ENCODE peak calls at places on chromosomes 12 and 14, in nine cellular contexts. E, Z, Q, W, P, F, C, H and A are unnamed samples.

GRCh38 chr14:96256420-96256819 is 410 bp downstream of the BDKRB1 start:
- DNase-seq in H (no peak), W (no peak), F (peak), Q (no peak), E (no peak), Z (no peak), P (no peak), C (peak), A (no peak)

GRCh38 chr14:92425101-92425500 is 88.5 kb upstream of the RIN3 start:
- DNase-seq in C (no peak), Q (no peak), F (peak), W (no peak), P (no peak), H (no peak), E (no peak), Z (no peak), A (no peak)

GRCh38 chr12:118120579-118121363 is 15.2 kb upstream of the PEBP1 start:
- DNase-seq in E (peak), F (peak), H (peak), P (peak), W (peak), Q (peak), Z (peak), C (peak), A (no peak)

GRCh38 chr12:28350502-28350901 is 160.2 kb downstream of the CCDC91 start:
- DNase-seq in E (no peak), H (no peak), Z (no peak), F (peak), W (no peak), Q (no peak), P (no peak), C (no peak), A (no peak)

GRCh38 chr12:52052471-52053186 is 1.4 kb downstream of the NR4A1 start:
- DNase-seq in P (no peak), Q (no peak), F (no peak), C (peak), W (peak), E (peak), Z (no peak), H (peak), A (no peak)

GRCh38 chr12:128807161-128807724 is 16.5 kb downstream of the SLC15A4 start:
- DNase-seq in W (no peak), Q (no peak), E (no peak), C (no peak), P (no peak), H (no peak), Z (no peak), F (no peak), A (no peak)

GRCh38 chr14:53564870-53565269 is 391.8 kb downstream of the BMP4 start:
- DNase-seq in Q (no peak), F (no peak), W (no peak), P (no peak), Z (no peak), H (no peak), E (no peak), C (no peak), A (no peak)

GRCh38 chr12:130186631-130187269 is 24.5 kb downstream of the FZD10 start:
- DNase-seq in H (no peak), C (no peak), P (no peak), Q (no peak), F (no peak), Z (no peak), W (no peak), E (no peak), A (no peak)

GRCh38 chr12:92538970-92539749 is 163.6 kb upstream of the PLEKHG7 start:
- DNase-seq in E (no peak), H (no peak), C (peak), F (peak), P (no peak), Z (peak), Q (no peak), W (peak), A (peak)

GRCh38 chr12:69331846-69332684 is 16.1 kb upstream of the LYZ start:
- DNase-seq in Q (no peak), C (no peak), F (no peak), H (no peak), Z (no peak), P (no peak), E (no peak), W (no peak), A (no peak)

GRCh38 chr14:59481407-59482119 is 2.6 kb downstream of the L3HYPDH start:
- DNase-seq in W (no peak), F (peak), E (no peak), P (no peak), H (no peak), Q (no peak), Z (no peak), C (peak), A (no peak)

GRCh38 chr12:2285462-2285861 is 232.7 kb downstream of the CACNA1C start:
- DNase-seq in Z (no peak), E (no peak), H (no peak), C (no peak), P (no peak), F (no peak), W (no peak), Q (no peak), A (no peak)

GRCh38 chr14:64654072-64654899 is 49.9 kb upstream of the PLEKHG3 start:
- DNase-seq in W (peak), Z (peak), H (no peak), F (peak), E (no peak), P (no peak), Q (peak), C (peak), A (peak)

GRCh38 chr12:102294568-102294967 is 96.9 kb upstream of the PMCH start:
- DNase-seq in Z (no peak), H (no peak), F (no peak), E (no peak), P (no peak), W (no peak), C (no peak), Q (no peak), A (no peak)

GRCh38 chr12:91574391-91574790 is 391.8 kb upstream of the DCN start:
- DNase-seq in W (no peak), C (no peak), Z (no peak), F (peak), E (no peak), Q (no peak), H (no peak), P (no peak), A (no peak)

GRCh38 chr12:57518920-57519757 is 1.2 kb downstream of the DDIT3 start:
- DNase-seq in P (peak), Q (no peak), C (no peak), F (peak), H (no peak), E (no peak), Z (no peak), W (no peak), A (no peak)

GRCh38 chr12:130743176-130743575 is 27.1 kb upstream of the RIMBP2 start:
- DNase-seq in P (no peak), Q (no peak), E (no peak), H (no peak), F (no peak), W (no peak), C (no peak), Z (no peak), A (no peak)

GRCh38 chr12:24954261-24954660 is 5.4 kb upstream of the BCAT1 start:
- DNase-seq in H (no peak), P (no peak), E (no peak), C (no peak), F (peak), Z (no peak), W (no peak), Q (no peak), A (no peak)

GRCh38 chr12:47733142-47733541 is 7.9 kb upstream of the ENDOU start:
- DNase-seq in Q (no peak), F (no peak), H (no peak), W (no peak), P (no peak), E (no peak), Z (no peak), C (no peak), A (no peak)

GRCh38 chr14:96253140-96253539 is 2.9 kb upstream of the BDKRB1 start:
- DNase-seq in Q (no peak), H (no peak), P (no peak), W (no peak), Z (no peak), E (no peak), C (peak), F (peak), A (no peak)

GRCh38 chr14:34701808-34702207 is 12.6 kb downstream of the CFL2 start:
- DNase-seq in Q (no peak), Z (no peak), C (no peak), H (no peak), P (no peak), W (no peak), E (peak), F (no peak), A (no peak)

GRCh38 chr14:58633831-58634230 is 3.9 kb upstream of the DACT1 start:
- DNase-seq in F (no peak), H (no peak), Q (no peak), P (no peak), C (peak), W (no peak), E (no peak), Z (no peak), A (no peak)

GRCh38 chr14:101830271-101830670 is 68.8 kb downstream of the PPP2R5C start:
- DNase-seq in F (no peak), Q (no peak), P (no peak), E (no peak), C (no peak), W (no peak), Z (no peak), H (no peak), A (no peak)

GRCh38 chr12:91119089-91119488 is 7.8 kb upstream of the LUM start:
- DNase-seq in E (no peak), Q (peak), Z (no peak), P (no peak), W (no peak), C (no peak), F (no peak), H (no peak), A (no peak)

GRCh38 chr12:101877816-101878811 is 734 bp downstream of the DRAM1 start:
- DNase-seq in Z (no peak), P (no peak), Q (peak), C (peak), H (no peak), F (no peak), W (peak), E (no peak), A (no peak)

GRCh38 chr14:103742499-103743255 is 27.1 kb downstream of the ZFYVE21 start:
- DNase-seq in E (no peak), P (no peak), C (no peak), Z (no peak), W (no peak), H (no peak), F (no peak), Q (no peak), A (no peak)

GRCh38 chr14:59252772-59253500 is 64.5 kb downstream of the DAAM1 start:
- DNase-seq in F (peak), W (no peak), C (peak), Z (no peak), E (no peak), Q (no peak), H (no peak), P (no peak), A (no peak)

GRCh38 chr12:80053048-80053790 is 46.1 kb upstream of the OTOGL start:
- DNase-seq in C (peak), Q (no peak), F (peak), P (no peak), E (no peak), H (no peak), Z (no peak), W (no peak), A (no peak)

GRCh38 chr14:103930051-103930604 is 1.9 kb downstream of the TDRD9 start:
- DNase-seq in Q (no peak), E (no peak), C (no peak), H (no peak), Z (no peak), P (no peak), F (no peak), W (no peak), A (no peak)

GRCh38 chr12:107760207-107760816 is 625 bp downstream of the PRDM4 start:
- DNase-seq in Q (peak), H (peak), W (peak), P (peak), C (peak), Z (no peak), F (no peak), E (no peak), A (no peak)

GRCh38 chr12:115872919-115873357 is 404.6 kb downstream of the MED13L start:
- DNase-seq in P (no peak), H (no peak), Z (no peak), Q (peak), W (no peak), F (no peak), E (peak), C (no peak), A (no peak)

GRCh38 chr14:93712838-93713724 is 75.2 kb downstream of the PRIMA1 start:
- DNase-seq in Q (no peak), F (peak), H (no peak), C (peak), Z (no peak), E (no peak), P (no peak), W (no peak), A (no peak)

GRCh38 chr12:5377997-5378596 is 53.8 kb upstream of the NTF3 start:
- DNase-seq in C (peak), F (no peak), H (no peak), W (no peak), Q (no peak), E (peak), Z (no peak), P (peak), A (no peak)

GRCh38 chr14:89466460-89466859 is 49.4 kb upstream of the FOXN3 start:
- DNase-seq in W (peak), P (no peak), C (no peak), F (no peak), H (no peak), Z (no peak), E (no peak), Q (no peak), A (no peak)

GRCh38 chr12:101039848-101040531 is 170.0 kb downstream of the SLC5A8 start:
- DNase-seq in H (no peak), Z (no peak), P (no peak), W (no peak), Q (no peak), F (peak), E (no peak), C (no peak), A (no peak)

GRCh38 chr14:55942101-55942645 is 176.0 kb upstream of the PELI2 start:
- DNase-seq in P (no peak), W (no peak), Q (no peak), E (no peak), F (no peak), H (no peak), Z (no peak), C (no peak), A (no peak)

GRCh38 chr12:131082795-131083194 is 129.1 kb downstream of the ADGRD1 start:
- DNase-seq in H (no peak), W (no peak), F (no peak), E (no peak), C (no peak), Q (no peak), P (no peak), Z (no peak), A (no peak)